ENCODE peak calls at places on chromosomes 1 and 21, in four cellular contexts. One of them, this sample, is unnamed.
A peak's percentile ranks its signal among the peaks of the same experiment; 100 is the strongest.

GRCh38 chr1:89995595-89996397 is 886 bp downstream of the ZNF326 start:
- DNase-seq in lower lobe of right lung: no peak
- DNase-seq in HCT116: no peak
- DNase-seq in psoas muscle: no peak
- DNase-seq in this sample: no peak

GRCh38 chr1:82625562-82625961 is 824.8 kb downstream of the ADGRL2 start:
- DNase-seq in psoas muscle: no peak
- DNase-seq in HCT116: no peak
- DNase-seq in lower lobe of right lung: no peak
- DNase-seq in this sample: no peak

GRCh38 chr21:45592208-45592619 is 50.0 kb upstream of the SLC19A1 start:
- DNase-seq in lower lobe of right lung: peak; percentile 44
- DNase-seq in psoas muscle: no peak
- DNase-seq in HCT116: no peak
- DNase-seq in this sample: no peak

GRCh38 chr1:60427194-60427593 is 353.6 kb upstream of the C1orf87 start:
- DNase-seq in HCT116: no peak
- DNase-seq in lower lobe of right lung: no peak
- DNase-seq in psoas muscle: no peak
- DNase-seq in this sample: no peak

GRCh38 chr1:30081379-30082102 is 641.8 kb downstream of the MATN1 start:
- DNase-seq in lower lobe of right lung: no peak
- DNase-seq in HCT116: no peak
- DNase-seq in psoas muscle: no peak
- DNase-seq in this sample: no peak

GRCh38 chr1:197664391-197664790 is 110.9 kb downstream of the DENND1B start:
- DNase-seq in lower lobe of right lung: no peak
- DNase-seq in HCT116: no peak
- DNase-seq in psoas muscle: no peak
- DNase-seq in this sample: no peak

GRCh38 chr1:47650205-47650604 is 212.4 kb downstream of the FOXD2 start:
- DNase-seq in HCT116: peak; percentile 69
- DNase-seq in lower lobe of right lung: peak; percentile 77
- DNase-seq in psoas muscle: no peak
- DNase-seq in this sample: no peak

GRCh38 chr1:47340227-47340626 is 6.6 kb downstream of the CMPK1 start:
- DNase-seq in psoas muscle: no peak
- DNase-seq in HCT116: no peak
- DNase-seq in lower lobe of right lung: no peak
- DNase-seq in this sample: no peak

GRCh38 chr1:219086956-219087469 is 86.7 kb upstream of the LYPLAL1 start:
- DNase-seq in lower lobe of right lung: no peak
- DNase-seq in HCT116: no peak
- DNase-seq in psoas muscle: no peak
- DNase-seq in this sample: no peak

DNA sequence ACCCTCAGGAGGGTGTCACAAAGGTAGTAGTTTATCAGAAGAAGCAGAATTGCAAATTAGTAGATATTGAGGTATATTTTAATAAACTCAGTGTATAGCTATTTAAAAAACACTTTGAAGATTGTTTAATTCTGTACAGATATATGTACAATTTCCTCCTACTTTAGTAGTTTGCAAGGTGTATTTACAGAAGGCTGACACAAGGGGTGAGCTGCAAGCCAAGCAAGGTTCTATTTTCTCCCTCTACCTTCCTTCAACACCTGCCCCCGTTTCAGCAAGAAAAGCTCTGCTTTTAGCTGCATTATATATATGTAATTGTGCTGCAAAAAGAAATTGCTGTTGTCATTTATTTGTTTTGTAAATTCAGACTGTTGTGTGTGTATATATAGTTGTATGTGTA is 674.2 kb upstream of the PKN2 start:
- DNase-seq in lower lobe of right lung: no peak
- DNase-seq in HCT116: no peak
- DNase-seq in psoas muscle: no peak
- DNase-seq in this sample: no peak
- TF ChIP-seq CTCF in lower lobe of right lung: no peak
- TF ChIP-seq CTCF in HCT116: peak; percentile 9
- TF ChIP-seq CTCF in psoas muscle: no peak
- TF ChIP-seq CTCF in this sample: no peak

GRCh38 chr1:46180082-46180616 is 3.9 kb upstream of the P3R3URF start:
- DNase-seq in lower lobe of right lung: peak; percentile 83
- DNase-seq in HCT116: peak; percentile 41
- DNase-seq in psoas muscle: no peak
- DNase-seq in this sample: peak; percentile 93
- TF ChIP-seq CTCF in lower lobe of right lung: peak; percentile 31
- TF ChIP-seq CTCF in HCT116: no peak
- TF ChIP-seq CTCF in psoas muscle: no peak
- TF ChIP-seq CTCF in this sample: peak; percentile 44

DNA sequence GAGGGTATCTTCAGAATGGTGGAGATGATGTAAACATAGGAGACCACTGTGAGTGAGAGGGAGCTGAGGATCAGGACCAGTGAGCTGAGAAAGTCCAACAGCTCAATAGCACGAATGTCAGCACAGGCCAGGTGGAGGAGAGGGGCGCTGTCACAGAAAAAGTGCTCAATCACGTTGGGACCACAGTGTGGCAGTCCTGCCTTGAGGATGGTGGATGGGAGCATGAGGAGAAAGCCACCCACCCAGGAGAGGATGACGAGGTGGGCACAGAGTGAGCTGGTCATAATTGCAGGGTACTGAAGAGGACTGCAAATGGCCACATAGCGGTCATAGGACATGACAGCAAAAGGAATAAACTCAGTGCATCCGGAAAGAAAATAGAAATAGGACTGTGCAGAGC is 8.1 kb downstream of the OR11L1 start:
- DNase-seq in psoas muscle: no peak
- DNase-seq in lower lobe of right lung: no peak
- DNase-seq in HCT116: no peak
- DNase-seq in this sample: no peak
- TF ChIP-seq CTCF in psoas muscle: no peak
- TF ChIP-seq CTCF in lower lobe of right lung: no peak
- TF ChIP-seq CTCF in HCT116: no peak
- TF ChIP-seq CTCF in this sample: no peak

DNA sequence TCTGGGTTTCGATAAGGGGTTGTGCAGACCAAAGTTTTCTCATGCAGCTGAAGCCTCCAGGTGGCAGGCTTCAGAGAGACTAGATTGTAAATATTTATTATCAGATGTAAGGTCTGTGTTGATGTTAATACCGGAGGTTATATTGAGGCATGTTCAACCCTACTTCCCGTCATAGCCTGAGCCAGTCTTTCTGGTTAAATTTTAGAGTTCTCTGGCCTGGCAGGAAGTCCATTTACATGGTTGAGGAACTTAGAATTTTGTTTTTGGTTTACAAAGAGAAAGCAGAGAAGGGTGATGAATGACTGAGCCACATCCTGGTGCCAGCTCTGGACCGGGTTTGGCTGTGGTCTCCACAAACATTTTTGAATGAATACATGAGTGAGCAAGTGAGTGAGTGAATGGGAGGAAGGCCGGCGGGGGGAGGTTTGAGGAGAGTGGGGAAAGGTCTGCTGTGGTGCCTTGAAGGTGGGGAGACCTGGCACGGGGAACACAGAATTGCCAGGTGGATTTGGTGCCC is 218.5 kb downstream of the DISC1 start:
- DNase-seq in lower lobe of right lung: no peak
- DNase-seq in psoas muscle: no peak
- DNase-seq in HCT116: no peak
- DNase-seq in this sample: no peak
- TF ChIP-seq CTCF in lower lobe of right lung: no peak
- TF ChIP-seq CTCF in psoas muscle: no peak
- TF ChIP-seq CTCF in HCT116: no peak
- TF ChIP-seq CTCF in this sample: no peak

GRCh38 chr1:79069828-79070227 is 63.3 kb upstream of the ADGRL4 start:
- DNase-seq in lower lobe of right lung: no peak
- DNase-seq in psoas muscle: no peak
- DNase-seq in HCT116: no peak
- DNase-seq in this sample: no peak
- TF ChIP-seq CTCF in lower lobe of right lung: no peak
- TF ChIP-seq CTCF in psoas muscle: no peak
- TF ChIP-seq CTCF in HCT116: peak; percentile 40
- TF ChIP-seq CTCF in this sample: no peak

DNA sequence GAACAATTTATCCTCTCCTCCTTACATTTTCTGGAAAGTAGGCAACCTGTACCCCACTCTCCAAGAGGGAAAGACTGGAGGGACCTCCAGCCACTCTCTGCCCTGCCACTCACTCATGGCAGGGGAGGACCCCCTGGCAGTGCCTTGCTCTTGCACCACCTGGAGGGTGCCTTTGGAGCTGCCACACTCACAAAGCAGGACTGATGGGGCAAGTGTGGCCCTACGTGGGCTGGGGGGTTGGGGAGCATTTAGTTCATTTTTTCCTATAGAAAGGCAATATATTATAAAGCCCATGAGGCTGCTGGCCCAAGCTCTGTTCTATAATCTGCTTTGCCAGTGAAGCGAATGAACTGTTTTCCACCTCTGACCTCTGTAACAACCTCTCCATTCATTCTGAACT is 50.3 kb downstream of the GPR161 start:
- DNase-seq in psoas muscle: no peak
- DNase-seq in lower lobe of right lung: no peak
- DNase-seq in HCT116: no peak
- DNase-seq in this sample: no peak
- TF ChIP-seq CTCF in psoas muscle: no peak
- TF ChIP-seq CTCF in lower lobe of right lung: no peak
- TF ChIP-seq CTCF in HCT116: no peak
- TF ChIP-seq CTCF in this sample: no peak

DNA sequence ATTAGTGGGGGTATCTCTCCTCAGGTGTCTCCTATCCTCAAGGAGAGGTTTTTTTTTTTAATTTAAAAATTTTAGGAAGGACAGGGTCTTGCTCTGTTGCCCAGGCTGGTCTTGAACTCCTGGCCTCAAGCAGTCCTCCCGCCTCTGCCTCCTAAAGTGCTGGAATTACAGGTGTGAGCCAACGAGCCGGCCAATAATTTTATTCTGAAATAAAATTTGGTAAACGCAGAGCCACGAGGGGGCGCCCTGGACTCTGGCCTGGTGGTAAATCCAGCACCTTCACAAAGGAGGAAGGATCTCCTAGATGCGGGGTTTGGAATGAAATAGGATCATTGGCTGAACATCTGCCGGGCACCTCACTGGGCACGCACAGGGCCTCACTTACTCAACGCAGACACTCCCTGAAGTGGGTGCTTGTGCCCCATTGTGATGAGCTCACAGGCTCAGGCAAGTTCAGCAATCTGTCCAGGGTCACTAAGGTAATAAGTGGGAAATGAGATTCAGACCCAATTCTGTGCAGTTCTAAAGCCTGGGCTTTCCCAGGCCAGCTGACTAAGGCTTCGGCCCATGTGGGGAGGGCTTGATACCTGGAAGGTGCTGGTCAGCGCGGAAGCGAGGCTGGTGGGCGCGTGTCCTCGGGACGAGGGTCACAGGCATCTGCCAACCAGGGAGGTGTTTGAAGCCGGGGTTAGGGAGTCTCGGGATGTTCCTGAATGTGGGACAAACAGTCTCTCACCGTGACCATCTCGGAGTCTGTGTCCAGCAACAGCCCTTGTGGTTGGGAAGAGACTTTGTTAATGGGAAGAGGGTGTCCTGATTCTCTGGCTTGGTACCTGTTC is 32.7 kb upstream of the ETV3 start:
- DNase-seq in lower lobe of right lung: peak; percentile 67
- DNase-seq in HCT116: peak; percentile 64
- DNase-seq in psoas muscle: no peak
- DNase-seq in this sample: peak; percentile 65
- TF ChIP-seq CTCF in lower lobe of right lung: peak; percentile 51
- TF ChIP-seq CTCF in HCT116: peak; percentile 71
- TF ChIP-seq CTCF in psoas muscle: peak; percentile 29
- TF ChIP-seq CTCF in this sample: no peak

GRCh38 chr21:38291875-38292274 is 35.1 kb downstream of the KCNJ15 start:
- DNase-seq in lower lobe of right lung: no peak
- DNase-seq in psoas muscle: no peak
- DNase-seq in HCT116: no peak
- DNase-seq in this sample: no peak
- TF ChIP-seq CTCF in lower lobe of right lung: no peak
- TF ChIP-seq CTCF in psoas muscle: no peak
- TF ChIP-seq CTCF in HCT116: no peak
- TF ChIP-seq CTCF in this sample: no peak

DNA sequence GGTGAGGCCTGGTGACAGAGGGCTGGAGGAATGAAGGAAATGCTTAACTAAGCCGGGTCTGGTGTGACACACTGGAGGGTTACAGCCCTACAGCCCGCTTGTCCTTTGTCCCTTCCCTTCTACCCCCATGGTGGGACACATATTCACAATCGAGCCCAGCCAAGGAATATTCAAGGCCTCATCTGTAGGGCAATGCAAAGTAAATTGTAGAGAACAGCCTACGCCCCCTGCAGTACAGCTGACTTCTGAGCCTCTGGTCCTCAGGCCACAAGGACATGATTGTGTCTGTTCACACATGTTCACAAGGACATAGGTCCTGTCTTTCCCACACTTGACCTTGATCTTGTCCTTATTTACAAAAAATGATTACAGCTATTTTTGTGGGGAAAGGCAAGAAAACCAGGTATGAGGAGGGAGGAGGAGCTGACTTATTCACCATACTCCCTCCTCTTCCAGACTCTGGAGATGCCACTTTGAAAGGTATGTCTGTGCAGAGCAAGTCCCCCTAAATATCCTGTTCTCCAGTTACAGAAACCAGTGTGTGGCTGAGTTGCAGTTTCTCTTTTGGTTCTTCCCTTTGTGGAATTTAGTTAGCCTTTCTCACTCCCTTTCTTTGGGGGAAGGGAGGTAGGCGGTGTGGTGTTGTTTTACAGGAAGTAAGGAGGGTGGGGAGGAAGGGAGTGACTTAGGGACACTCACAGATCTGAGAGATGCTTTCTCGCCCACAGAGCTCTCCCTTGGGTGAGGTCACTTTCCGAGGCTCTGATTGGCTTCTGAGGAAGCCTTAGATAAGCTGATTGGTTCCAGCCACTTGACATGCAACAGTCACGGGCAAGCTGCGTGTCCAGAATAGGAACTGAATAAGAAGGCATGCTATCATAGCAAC is 14.6 kb downstream of the POLR3GL start:
- DNase-seq in psoas muscle: peak; percentile 94
- DNase-seq in lower lobe of right lung: peak; percentile 93
- DNase-seq in HCT116: peak; percentile 96
- DNase-seq in this sample: peak; percentile 96
- TF ChIP-seq CTCF in psoas muscle: peak; percentile 27
- TF ChIP-seq CTCF in lower lobe of right lung: peak; percentile 17
- TF ChIP-seq CTCF in HCT116: peak; percentile 22
- TF ChIP-seq CTCF in this sample: no peak